ENCODE peak calls at places on chromosomes 6 and 20, in nine cellular contexts. Q is GM13976, F is prostate gland, O is sigmoid colon, H is fibroblast of pulmonary artery, X is ovary, G is AG04450, Y is heart right ventricle, I is MCF 10A. Z is an unnamed sample.

GRCh38 chr20:46939031-46939430 is 44.4 kb downstream of the EYA2 start:
- DNase-seq in Q (no peak), F (no peak), O (no peak), H (peak; percentile 14), X (no peak), G (no peak), Y (no peak), I (peak; percentile 13), Z (no peak)

GRCh38 chr6:116446399-116446798 is 14.8 kb upstream of the CALHM6 start:
- DNase-seq in Q (no peak), F (no peak), O (no peak), H (no peak), X (no peak), G (no peak), Y (no peak), I (no peak), Z (no peak)

GRCh38 chr20:64063389-64064144 is 569 bp downstream of the TCEA2 start:
- DNase-seq in Q (no peak), F (no peak), O (no peak), H (no peak), X (peak; percentile 41), G (no peak), Y (no peak), I (no peak), Z (no peak)

GRCh38 chr20:64188071-64188470 is 23.8 kb downstream of the MYT1 start:
- DNase-seq in Q (no peak), F (no peak), O (no peak), H (no peak), X (no peak), G (no peak), Y (no peak), I (no peak), Z (no peak)

GRCh38 chr20:58711266-58712051 is 18.9 kb downstream of the NPEPL1 start:
- DNase-seq in Q (no peak), F (peak; percentile 2), O (peak; percentile 55), H (no peak), X (no peak), G (no peak), Y (no peak), I (no peak), Z (no peak)

GRCh38 chr6:35415065-35415880 is 36.9 kb upstream of the FANCE start:
- DNase-seq in Q (no peak), F (peak; percentile 88), O (peak; percentile 92), H (peak; percentile 87), X (peak; percentile 81), G (peak; percentile 83), Y (peak; percentile 58), I (peak; percentile 79), Z (peak; percentile 34)

GRCh38 chr20:60352017-60352416 is 393.8 kb downstream of the CDH26 start:
- DNase-seq in Q (no peak), F (no peak), O (no peak), H (no peak), X (no peak), G (no peak), Y (no peak), I (no peak), Z (no peak)

GRCh38 chr6:5205877-5206840 is 54.6 kb downstream of the LYRM4 start:
- DNase-seq in Q (no peak), F (no peak), O (peak; percentile 84), H (peak; percentile 92), X (peak; percentile 77), G (no peak), Y (peak; percentile 67), I (peak; percentile 60), Z (no peak)

GRCh38 chr6:30615219-30615957 is 1.7 kb downstream of the PPP1R10 start:
- DNase-seq in Q (no peak), F (peak; percentile 50), O (peak; percentile 71), H (peak; percentile 94), X (no peak), G (peak; percentile 88), Y (no peak), I (peak; percentile 88), Z (peak; percentile 53)

GRCh38 chr20:63835031-63835858 is 4.2 kb upstream of the ZBTB46 start:
- DNase-seq in Q (peak; percentile 76), F (peak; percentile 86), O (peak; percentile 93), H (peak; percentile 97), X (peak; percentile 97), G (peak; percentile 96), Y (peak; percentile 87), I (peak; percentile 97), Z (peak; percentile 68)

GRCh38 chr6:153790048-153790447 is 249.0 kb upstream of the OPRM1 start:
- DNase-seq in Q (peak; percentile 8), F (no peak), O (no peak), H (peak; percentile 94), X (no peak), G (peak; percentile 8), Y (no peak), I (peak; percentile 94), Z (no peak)

GRCh38 chr6:158115102-158115501 is 53.0 kb downstream of the SERAC1 start:
- DNase-seq in Q (no peak), F (no peak), O (no peak), H (no peak), X (no peak), G (no peak), Y (no peak), I (no peak), Z (no peak)

GRCh38 chr6:77245026-77245425 is 218.3 kb downstream of the HTR1B start:
- DNase-seq in Q (no peak), F (no peak), O (no peak), H (peak; percentile 15), X (no peak), G (no peak), Y (no peak), I (no peak), Z (no peak)

DNA sequence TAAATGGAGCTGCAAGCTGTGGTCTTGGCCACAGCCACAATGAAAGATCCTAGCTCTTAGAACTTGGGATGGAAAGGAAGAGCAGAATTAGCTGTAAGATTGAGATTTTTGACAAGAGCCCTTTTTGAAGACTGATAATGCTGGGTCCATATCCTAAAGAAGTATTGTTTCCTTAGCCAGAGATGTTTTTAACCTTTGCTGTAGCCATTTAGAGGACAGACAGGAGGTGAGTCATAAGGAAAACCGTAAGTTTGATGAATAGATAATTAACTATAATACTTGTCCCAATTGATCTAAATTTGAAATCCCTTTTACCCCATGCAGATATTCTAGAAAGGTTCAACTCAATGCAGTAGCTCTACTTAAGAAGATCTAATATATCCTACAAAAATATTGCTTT is 213.7 kb downstream of the HTR1B start:
- DNase-seq in Q (no peak), F (no peak), O (no peak), H (no peak), X (no peak), G (no peak), Y (no peak), I (no peak), Z (no peak)
- TF ChIP-seq CTCF in Q (no peak), F (no peak), O (no peak), H (no peak), X (no peak), G (no peak), Y (no peak), I (no peak), Z (no peak)

DNA sequence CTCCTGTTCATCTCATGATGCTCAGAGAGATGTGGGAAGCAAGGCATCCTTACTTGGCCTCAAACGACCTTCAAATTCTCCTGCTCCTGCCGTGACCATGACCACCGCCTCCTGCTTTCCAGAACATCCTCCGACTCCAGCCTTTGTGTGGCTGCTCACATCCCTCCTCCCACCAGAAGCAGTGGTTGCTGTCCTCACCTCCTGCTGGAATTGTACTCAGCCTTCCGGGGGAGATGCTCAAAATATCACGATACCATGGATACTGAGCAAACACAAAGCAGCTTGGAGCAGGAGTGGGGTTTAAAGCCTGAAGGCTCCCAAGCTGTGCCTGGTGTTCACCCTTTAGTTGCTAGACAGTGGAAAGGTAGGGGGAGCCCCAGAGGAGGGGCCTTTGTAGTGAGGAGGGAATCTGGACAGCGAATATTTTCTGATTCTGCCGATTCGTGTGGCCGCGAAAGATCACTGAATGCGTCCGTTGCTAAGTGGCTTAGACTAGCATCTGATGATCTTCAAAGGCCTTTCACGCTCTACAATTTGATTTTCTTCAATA is 9.3 kb upstream of the DUSP22 start:
- DNase-seq in Q (peak; percentile 22), F (no peak), O (no peak), H (no peak), X (no peak), G (no peak), Y (no peak), I (no peak), Z (no peak)
- TF ChIP-seq CTCF in Q (no peak), F (no peak), O (no peak), H (no peak), X (no peak), G (no peak), Y (no peak), I (no peak), Z (no peak)

GRCh38 chr6:32968093-32968769 is at the start of gene BRD2:
- DNase-seq in Q (peak; percentile 92), F (peak; percentile 93), O (peak; percentile 99), H (peak; percentile 97), X (peak; percentile 98), G (peak; percentile 93), Y (peak; percentile 98), I (peak; percentile 98), Z (peak; percentile 92)

GRCh38 chr6:32968770-32969684 is 633 bp downstream of the BRD2 start:
- DNase-seq in Q (peak; percentile 83), F (peak; percentile 70), O (peak; percentile 92), H (peak; percentile 84), X (peak; percentile 85), G (peak; percentile 59), Y (peak; percentile 80), I (peak; percentile 96), Z (peak; percentile 63)

GRCh38 chr6:32970413-32971244 is 2.2 kb downstream of the BRD2 start:
- DNase-seq in Q (peak; percentile 80), F (peak; percentile 83), O (peak; percentile 96), H (peak; percentile 93), X (peak; percentile 91), G (peak; percentile 86), Y (peak; percentile 91), I (peak; percentile 93), Z (peak; percentile 66)

GRCh38 chr6:32971245-32971580 is 2.8 kb downstream of the BRD2 start:
- DNase-seq in Q (no peak), F (no peak), O (no peak), H (no peak), X (no peak), G (no peak), Y (no peak), I (no peak), Z (no peak)

DNA sequence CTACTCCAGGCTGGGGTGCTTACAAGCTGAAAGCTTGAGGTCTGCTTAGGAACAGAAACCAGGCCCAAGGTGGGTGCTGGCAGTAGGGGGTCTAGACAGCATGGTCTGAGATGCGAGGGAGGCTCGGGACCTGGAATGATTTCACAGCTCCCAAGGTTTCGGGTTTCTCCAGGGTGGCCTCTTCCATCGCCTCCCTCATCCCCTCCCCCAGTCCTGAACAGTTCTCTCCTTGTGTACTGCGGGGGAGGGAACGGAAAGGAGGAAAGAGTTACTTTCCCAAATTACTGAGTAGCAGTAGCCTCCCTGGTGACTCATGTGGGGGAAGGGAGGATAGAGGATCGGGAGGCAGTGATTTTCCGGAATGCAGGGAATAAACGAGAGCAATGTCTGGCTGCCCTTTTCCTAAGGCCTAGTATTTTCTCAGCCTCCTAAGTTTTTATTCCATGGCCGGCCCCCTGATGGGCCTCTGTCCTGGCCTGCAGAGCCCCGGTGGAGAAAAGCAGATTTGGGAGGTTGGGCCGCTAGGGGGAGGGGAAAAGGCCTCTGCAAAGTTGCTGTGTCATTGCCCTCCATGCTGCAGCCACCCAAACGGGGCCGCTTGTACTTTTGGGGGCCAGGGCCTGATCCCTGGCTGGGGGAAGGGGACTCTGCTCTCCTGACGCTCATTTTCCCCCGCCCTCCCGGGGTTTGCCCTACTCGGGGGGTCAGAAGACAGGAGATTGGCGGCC is 1.5 kb downstream of the BRD2 start:
- DNase-seq in Q (no peak), F (peak; percentile 69), O (peak; percentile 89), H (peak; percentile 98), X (peak; percentile 83), G (peak; percentile 93), Y (peak; percentile 73), I (peak; percentile 99), Z (peak; percentile 68)
- TF ChIP-seq CTCF in Q (no peak), F (peak; percentile 65), O (peak; percentile 24), H (no peak), X (peak; percentile 86), G (peak; percentile 33), Y (peak; percentile 34), I (no peak), Z (peak; percentile 52)

GRCh38 chr6:105983763-105984162 is 102.4 kb upstream of the PRDM1 start:
- DNase-seq in Q (no peak), F (no peak), O (no peak), H (no peak), X (no peak), G (no peak), Y (no peak), I (no peak), Z (no peak)
- TF ChIP-seq CTCF in Q (no peak), F (no peak), O (no peak), H (no peak), X (no peak), G (no peak), Y (no peak), I (no peak), Z (no peak)

Z was measured in neural crest cell.